ENCODE peak calls at places on chromosome 1, in nine cellular contexts. Y is foreskin fibroblast, F is HFF-Myc, K is cardiac fibroblast, U is uterus, N is IMR-90, C is esophagus muscularis mucosa, M is GM12864, S is GM06990. R is an unnamed sample.

GRCh38 chr1:26971590-26971989 is 11.3 kb upstream of the KDF1 start:
- DNase-seq in U (no peak), Y (no peak), F (no peak), K (no peak), S (no peak), C (no peak), N (no peak), M (no peak), R (no peak)

GRCh38 chr1:16068356-16069270 is 4.8 kb downstream of the FAM131C start:
- DNase-seq in U (no peak), F (no peak), N (peak; percentile 20), Y (peak; percentile 74), C (no peak), K (peak; percentile 39), S (no peak), M (no peak), R (no peak)

GRCh38 chr1:234302334-234302962 is 70.8 kb upstream of the COA6 start:
- DNase-seq in F (no peak), S (no peak), Y (no peak), U (no peak), C (no peak), M (no peak), N (no peak), K (no peak), R (no peak)

GRCh38 chr1:241074507-241074906 is 282.5 kb downstream of the RGS7 start:
- DNase-seq in M (no peak), Y (no peak), U (no peak), S (no peak), C (no peak), N (no peak), F (no peak), K (no peak), R (no peak)

GRCh38 chr1:200837931-200838571 is 34.7 kb upstream of the GPR25 start:
- DNase-seq in C (no peak), S (no peak), M (no peak), K (peak; percentile 48), U (no peak), N (peak; percentile 41), F (peak; percentile 4), Y (peak; percentile 46), R (no peak)

GRCh38 chr1:188642585-188643168 is 1813.9 kb downstream of the PLA2G4A start:
- DNase-seq in Y (no peak), S (no peak), F (no peak), K (no peak), N (no peak), U (no peak), M (no peak), C (no peak), R (no peak)

GRCh38 chr1:172180886-172181285 is 239.6 kb upstream of the C1orf105 start:
- DNase-seq in U (peak; percentile 61), F (no peak), Y (peak; percentile 73), C (no peak), M (peak; percentile 57), N (peak; percentile 70), S (peak; percentile 32), K (peak; percentile 77), R (no peak)

GRCh38 chr1:204207136-204207616 is 6.6 kb downstream of the GOLT1A start:
- DNase-seq in C (no peak), K (peak; percentile 36), M (no peak), Y (peak; percentile 72), S (peak; percentile 45), F (no peak), N (no peak), U (peak; percentile 64), R (no peak)

GRCh38 chr1:192261476-192261875 is 55.3 kb upstream of the RGS21 start:
- DNase-seq in C (no peak), S (no peak), M (no peak), K (no peak), F (no peak), U (no peak), N (peak; percentile 10), Y (peak; percentile 5), R (no peak)

GRCh38 chr1:68103006-68103545 is 52.6 kb upstream of the DIRAS3 start:
- DNase-seq in F (no peak), U (no peak), Y (no peak), N (no peak), M (no peak), C (peak; percentile 53), K (peak; percentile 29), S (no peak), R (no peak)

GRCh38 chr1:37486680-37487618 is 12.6 kb downstream of the ZC3H12A start:
- DNase-seq in M (no peak), N (peak; percentile 65), U (peak; percentile 79), S (no peak), F (no peak), Y (peak; percentile 89), C (peak; percentile 95), K (peak; percentile 87), R (no peak)

GRCh38 chr1:184479435-184480202 is 92.8 kb downstream of the C1orf21 start:
- DNase-seq in C (peak; percentile 37), F (no peak), N (no peak), U (no peak), S (no peak), Y (no peak), M (no peak), K (no peak), R (no peak)

GRCh38 chr1:201955750-201956143 is 444 bp downstream of the TIMM17A start:
- DNase-seq in K (no peak), F (no peak), C (no peak), Y (no peak), S (no peak), U (no peak), M (no peak), N (no peak), R (no peak)
- H3K4me3 ChIP-seq in K (peak overlapping the region; percentile 96), F (peak overlapping the region; percentile 97), C (peak overlapping the region; percentile 77), Y (peak overlapping the region; percentile 89), S (peak overlapping the region; percentile 97), U (peak overlapping the region; percentile 80), M (peak overlapping the region; percentile 81), N (peak overlapping the region; percentile 82), R (peak overlapping the region; percentile 99)

GRCh38 chr1:117531222-117531621 is 74.6 kb upstream of the TENT5C start:
- DNase-seq in F (no peak), M (no peak), Y (no peak), K (no peak), U (no peak), S (no peak), N (no peak), C (no peak), R (no peak)

GRCh38 chr1:117529683-117530082 is 76.2 kb upstream of the TENT5C start:
- DNase-seq in S (no peak), Y (no peak), M (no peak), C (no peak), F (no peak), N (no peak), K (no peak), U (no peak), R (no peak)

GRCh38 chr1:117527566-117528102 is 78.2 kb upstream of the TENT5C start:
- DNase-seq in U (no peak), Y (peak; percentile 42), M (no peak), S (no peak), C (no peak), N (peak; percentile 66), K (peak; percentile 38), F (no peak), R (peak; percentile 6)

GRCh38 chr1:117523111-117523510 is 82.7 kb upstream of the TENT5C start:
- DNase-seq in N (no peak), M (no peak), K (no peak), Y (no peak), F (no peak), U (no peak), C (no peak), S (no peak), R (no peak)

GRCh38 chr1:117527111-117527510 is 78.7 kb upstream of the TENT5C start:
- DNase-seq in U (no peak), N (no peak), C (no peak), M (no peak), S (no peak), K (no peak), Y (no peak), F (no peak), R (no peak)
- H3K4me3 ChIP-seq in U (no peak overlapping the region), N (no peak overlapping the region), C (no peak overlapping the region), M (no peak overlapping the region), S (no peak overlapping the region), K (no peak overlapping the region), Y (no peak overlapping the region), F (no peak overlapping the region), R (no peak overlapping the region)

GRCh38 chr1:21027805-21028204 is 148.9 kb downstream of the EIF4G3 start:
- DNase-seq in U (no peak), F (no peak), N (peak; percentile 37), C (no peak), M (no peak), K (peak; percentile 40), Y (no peak), S (no peak), R (no peak)

GRCh38 chr1:21030201-21030600 is 146.5 kb downstream of the EIF4G3 start:
- DNase-seq in S (no peak), K (no peak), N (no peak), Y (no peak), F (no peak), M (no peak), C (no peak), U (no peak), R (no peak)

GRCh38 chr1:21024918-21025317 is 151.8 kb downstream of the EIF4G3 start:
- DNase-seq in F (no peak), K (no peak), U (no peak), N (no peak), S (no peak), M (no peak), C (no peak), Y (peak; percentile 29), R (no peak)

DNA sequence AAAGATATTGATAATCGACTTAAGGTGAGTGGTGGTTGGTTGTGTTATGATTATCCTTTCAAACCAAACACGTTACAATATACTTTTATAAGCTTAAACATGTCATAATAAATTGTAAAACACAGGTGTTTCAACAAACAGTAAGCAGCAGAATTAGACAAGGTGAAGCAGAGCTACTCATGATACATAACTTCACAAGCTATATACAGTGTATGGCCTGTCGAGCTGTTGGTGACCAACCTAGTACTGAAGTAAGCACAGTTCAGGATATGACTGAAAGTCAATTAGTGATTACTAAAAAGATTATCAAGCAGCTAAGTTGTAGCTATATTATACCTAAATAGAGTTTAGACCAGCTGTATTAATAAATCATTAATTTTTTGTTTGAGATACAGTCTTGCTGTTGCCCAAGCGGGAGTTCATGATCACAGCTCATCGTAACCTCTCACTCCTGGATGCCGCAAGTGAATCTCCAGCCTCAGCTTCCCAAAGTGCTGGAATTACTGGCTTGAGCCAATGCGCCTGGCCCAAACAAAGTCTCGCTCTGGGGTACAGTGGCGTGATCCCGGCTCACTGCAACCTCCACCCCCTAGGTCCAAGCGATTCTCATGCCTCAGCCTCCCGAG is 148.1 kb downstream of the EIF4G3 start:
- DNase-seq in N (no peak), K (no peak), F (no peak), S (no peak), M (no peak), C (no peak), U (no peak), Y (no peak), R (no peak)
- H3K4me3 ChIP-seq in N (no peak overlapping the region), K (no peak overlapping the region), F (no peak overlapping the region), S (no peak overlapping the region), M (no peak overlapping the region), C (no peak overlapping the region), U (no peak overlapping the region), Y (no peak overlapping the region), R (no peak overlapping the region)

DNA sequence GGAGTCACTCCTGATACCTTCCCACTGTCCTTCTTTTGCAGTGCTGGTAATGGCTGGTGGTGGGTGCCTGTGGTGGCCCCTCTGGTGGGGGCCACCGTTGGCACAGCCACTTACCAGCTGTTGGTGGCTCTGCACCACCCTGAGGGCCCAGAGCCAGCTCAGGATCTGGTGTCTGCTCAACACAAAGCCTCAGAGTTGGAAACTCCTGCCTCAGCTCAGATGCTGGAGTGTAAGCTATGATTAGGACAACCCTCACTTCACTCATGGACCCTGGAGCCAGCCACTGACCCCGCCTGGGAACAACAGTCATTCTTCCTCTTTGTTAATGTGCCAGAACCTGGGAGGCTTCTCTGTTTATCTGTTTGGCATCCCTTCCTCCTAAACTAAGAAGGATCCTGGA is 1.1 kb upstream of the ATP8B2 start:
- DNase-seq in F (no peak), N (no peak), K (no peak), U (no peak), S (no peak), M (no peak), C (no peak), Y (no peak), R (no peak)
- H3K4me3 ChIP-seq in F (peak overlapping the region; percentile 86), N (no peak overlapping the region), K (peak overlapping the region; percentile 85), U (peak overlapping the region; percentile 79), S (no peak overlapping the region), M (no peak overlapping the region), C (peak overlapping the region; percentile 99), Y (peak overlapping the region; percentile 100), R (no peak overlapping the region)

R was measured in skeletal muscle cell.